ENCODE peak calls at places on chromosomes 7 and 10, in six cellular contexts. One of them, this sample, is unnamed.

GRCh38 chr10:61175331-61175730 is 231.3 kb upstream of the RHOBTB1 start:
- DNase-seq in aorta: no peak
- DNase-seq in kidney epithelial cell: no peak
- DNase-seq in uterus: no peak
- DNase-seq in AG09309: peak
- DNase-seq in mucosa of descending colon: no peak
- DNase-seq in this sample: peak

GRCh38 chr10:13684252-13684791 is 97.6 kb downstream of the PRPF18 start:
- DNase-seq in aorta: peak
- DNase-seq in kidney epithelial cell: no peak
- DNase-seq in uterus: peak
- DNase-seq in AG09309: no peak
- DNase-seq in mucosa of descending colon: peak
- DNase-seq in this sample: no peak

GRCh38 chr7:22477876-22478450 is 22.0 kb downstream of the STEAP1B start:
- DNase-seq in aorta: no peak
- DNase-seq in kidney epithelial cell: no peak
- DNase-seq in uterus: no peak
- DNase-seq in AG09309: no peak
- DNase-seq in mucosa of descending colon: no peak
- DNase-seq in this sample: no peak

GRCh38 chr7:139739863-139740597 is 37.8 kb downstream of the HIPK2 start:
- DNase-seq in aorta: no peak
- DNase-seq in kidney epithelial cell: no peak
- DNase-seq in uterus: no peak
- DNase-seq in AG09309: no peak
- DNase-seq in mucosa of descending colon: peak
- DNase-seq in this sample: no peak

GRCh38 chr10:79239275-79239779 is 107.9 kb upstream of the PPIF start:
- DNase-seq in aorta: peak
- DNase-seq in kidney epithelial cell: no peak
- DNase-seq in uterus: no peak
- DNase-seq in AG09309: no peak
- DNase-seq in mucosa of descending colon: no peak
- DNase-seq in this sample: no peak

GRCh38 chr10:68135922-68136718 is 26.8 kb downstream of the MYPN start:
- DNase-seq in aorta: no peak
- DNase-seq in kidney epithelial cell: no peak
- DNase-seq in uterus: no peak
- DNase-seq in AG09309: peak
- DNase-seq in mucosa of descending colon: no peak
- DNase-seq in this sample: peak

GRCh38 chr10:133059571-133059970 is 28.2 kb upstream of the ADGRA1 start:
- DNase-seq in aorta: no peak
- DNase-seq in kidney epithelial cell: no peak
- DNase-seq in uterus: no peak
- DNase-seq in AG09309: no peak
- DNase-seq in mucosa of descending colon: no peak
- DNase-seq in this sample: no peak

GRCh38 chr10:1369197-1369596 is 313.0 kb downstream of the WDR37 start:
- DNase-seq in aorta: no peak
- DNase-seq in kidney epithelial cell: no peak
- DNase-seq in uterus: no peak
- DNase-seq in AG09309: no peak
- DNase-seq in mucosa of descending colon: no peak
- DNase-seq in this sample: no peak

GRCh38 chr10:48469516-48470020 is 135.3 kb downstream of the ARHGAP22 start:
- DNase-seq in aorta: no peak
- DNase-seq in kidney epithelial cell: no peak
- DNase-seq in uterus: peak
- DNase-seq in AG09309: no peak
- DNase-seq in mucosa of descending colon: no peak
- DNase-seq in this sample: no peak

GRCh38 chr10:87803328-87803727 is 14.7 kb downstream of the ATAD1 start:
- DNase-seq in aorta: no peak
- DNase-seq in kidney epithelial cell: no peak
- DNase-seq in uterus: no peak
- DNase-seq in AG09309: no peak
- DNase-seq in mucosa of descending colon: no peak
- DNase-seq in this sample: no peak

GRCh38 chr7:147833549-147833948 is 757.0 kb upstream of the C7orf33 start:
- DNase-seq in aorta: no peak
- DNase-seq in kidney epithelial cell: no peak
- DNase-seq in uterus: no peak
- DNase-seq in AG09309: no peak
- DNase-seq in mucosa of descending colon: no peak
- DNase-seq in this sample: no peak

GRCh38 chr7:32103361-32103760 is 33.2 kb upstream of the PDE1C start:
- DNase-seq in aorta: no peak
- DNase-seq in kidney epithelial cell: no peak
- DNase-seq in uterus: no peak
- DNase-seq in AG09309: no peak
- DNase-seq in mucosa of descending colon: no peak
- DNase-seq in this sample: no peak

GRCh38 chr10:23505797-23506465 is 67.1 kb downstream of the OTUD1 start:
- DNase-seq in aorta: no peak
- DNase-seq in kidney epithelial cell: no peak
- DNase-seq in uterus: no peak
- DNase-seq in AG09309: no peak
- DNase-seq in mucosa of descending colon: no peak
- DNase-seq in this sample: no peak

GRCh38 chr7:1610013-1610677 is 40.3 kb upstream of the PSMG3 start:
- DNase-seq in aorta: peak
- DNase-seq in kidney epithelial cell: no peak
- DNase-seq in uterus: no peak
- DNase-seq in AG09309: no peak
- DNase-seq in mucosa of descending colon: no peak
- DNase-seq in this sample: no peak

GRCh38 chr10:114498413-114499111 is 94.3 kb upstream of the AFAP1L2 start:
- DNase-seq in aorta: no peak
- DNase-seq in kidney epithelial cell: no peak
- DNase-seq in uterus: no peak
- DNase-seq in AG09309: no peak
- DNase-seq in mucosa of descending colon: no peak
- DNase-seq in this sample: no peak

GRCh38 chr7:85479918-85480658 is 293.2 kb upstream of the SEMA3D start:
- DNase-seq in aorta: no peak
- DNase-seq in kidney epithelial cell: no peak
- DNase-seq in uterus: no peak
- DNase-seq in AG09309: peak
- DNase-seq in mucosa of descending colon: no peak
- DNase-seq in this sample: peak

GRCh38 chr7:156827587-156828203 is 65.3 kb downstream of the LMBR1 start:
- DNase-seq in aorta: no peak
- DNase-seq in kidney epithelial cell: no peak
- DNase-seq in uterus: no peak
- DNase-seq in AG09309: no peak
- DNase-seq in mucosa of descending colon: no peak
- DNase-seq in this sample: peak

GRCh38 chr10:129662386-129662785 is 195.3 kb downstream of the MGMT start:
- DNase-seq in aorta: no peak
- DNase-seq in kidney epithelial cell: no peak
- DNase-seq in uterus: no peak
- DNase-seq in AG09309: no peak
- DNase-seq in mucosa of descending colon: no peak
- DNase-seq in this sample: no peak

GRCh38 chr7:51128545-51129466 is 187.8 kb downstream of the COBL start:
- DNase-seq in aorta: no peak
- DNase-seq in kidney epithelial cell: no peak
- DNase-seq in uterus: no peak
- DNase-seq in AG09309: no peak
- DNase-seq in mucosa of descending colon: no peak
- DNase-seq in this sample: no peak

GRCh38 chr7:157684596-157685429 is 348.0 kb downstream of the DNAJB6 start:
- DNase-seq in aorta: no peak
- DNase-seq in kidney epithelial cell: no peak
- DNase-seq in uterus: no peak
- DNase-seq in AG09309: no peak
- DNase-seq in mucosa of descending colon: no peak
- DNase-seq in this sample: no peak

DNA sequence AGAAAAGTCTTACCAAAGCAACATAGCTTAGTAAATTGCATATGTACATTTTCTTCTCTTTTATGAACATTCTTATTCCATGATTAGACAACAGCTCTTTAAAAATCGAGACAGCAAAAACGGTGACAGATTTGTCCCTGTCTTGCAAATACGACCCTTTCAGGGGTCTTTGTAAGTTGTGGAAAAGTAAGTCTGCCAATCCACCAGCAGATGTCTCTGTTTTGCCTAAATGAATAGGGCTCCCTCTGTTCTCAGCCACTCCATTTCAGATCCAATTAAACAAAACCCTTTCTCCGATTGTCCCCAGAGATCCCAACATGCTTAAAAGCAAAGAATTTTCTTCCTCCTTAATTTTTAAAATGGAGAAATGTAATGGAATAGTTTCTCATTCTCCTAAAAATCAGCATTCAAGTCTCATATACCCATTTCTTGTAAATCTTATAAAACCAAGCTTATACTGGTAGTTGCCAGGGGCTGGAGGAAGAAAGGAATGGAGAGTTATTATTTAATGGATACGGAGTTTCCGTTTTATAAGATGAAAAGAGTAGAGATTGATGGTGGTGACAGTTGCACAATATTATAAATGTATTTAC is 61.0 kb upstream of the NFE2L3 start:
- DNase-seq in aorta: no peak
- DNase-seq in kidney epithelial cell: peak
- DNase-seq in uterus: no peak
- DNase-seq in AG09309: peak
- DNase-seq in mucosa of descending colon: no peak
- DNase-seq in this sample: peak
- H3K4me3 ChIP-seq in aorta: no peak
- H3K4me3 ChIP-seq in kidney epithelial cell: no peak
- H3K4me3 ChIP-seq in uterus: no peak
- H3K4me3 ChIP-seq in AG09309: no peak
- H3K4me3 ChIP-seq in mucosa of descending colon: no peak
- H3K4me3 ChIP-seq in this sample: no peak

GRCh38 chr7:38830826-38831225 is 78.2 kb downstream of the VPS41 start:
- DNase-seq in aorta: no peak
- DNase-seq in kidney epithelial cell: no peak
- DNase-seq in uterus: no peak
- DNase-seq in AG09309: no peak
- DNase-seq in mucosa of descending colon: no peak
- DNase-seq in this sample: no peak
- H3K4me3 ChIP-seq in aorta: no peak
- H3K4me3 ChIP-seq in kidney epithelial cell: no peak
- H3K4me3 ChIP-seq in uterus: no peak
- H3K4me3 ChIP-seq in AG09309: no peak
- H3K4me3 ChIP-seq in mucosa of descending colon: no peak
- H3K4me3 ChIP-seq in this sample: no peak

GRCh38 chr7:132865766-132866531 is 215.9 kb downstream of the CHCHD3 start:
- DNase-seq in aorta: no peak
- DNase-seq in kidney epithelial cell: peak
- DNase-seq in uterus: no peak
- DNase-seq in AG09309: peak
- DNase-seq in mucosa of descending colon: no peak
- DNase-seq in this sample: peak
- H3K4me3 ChIP-seq in aorta: no peak
- H3K4me3 ChIP-seq in kidney epithelial cell: no peak
- H3K4me3 ChIP-seq in uterus: no peak
- H3K4me3 ChIP-seq in AG09309: no peak
- H3K4me3 ChIP-seq in mucosa of descending colon: no peak
- H3K4me3 ChIP-seq in this sample: no peak

GRCh38 chr7:73671317-73671651 is 3.7 kb downstream of the VPS37D start:
- DNase-seq in aorta: no peak
- DNase-seq in kidney epithelial cell: no peak
- DNase-seq in uterus: no peak
- DNase-seq in AG09309: no peak
- DNase-seq in mucosa of descending colon: no peak
- DNase-seq in this sample: no peak

GRCh38 chr7:73669858-73670385 is 2.3 kb downstream of the VPS37D start:
- DNase-seq in aorta: no peak
- DNase-seq in kidney epithelial cell: no peak
- DNase-seq in uterus: no peak
- DNase-seq in AG09309: no peak
- DNase-seq in mucosa of descending colon: no peak
- DNase-seq in this sample: no peak

GRCh38 chr7:73667344-73668102 is at the start of gene VPS37D:
- DNase-seq in aorta: peak
- DNase-seq in kidney epithelial cell: peak
- DNase-seq in uterus: peak
- DNase-seq in AG09309: peak
- DNase-seq in mucosa of descending colon: peak
- DNase-seq in this sample: peak

GRCh38 chr7:73668103-73668937 is 689 bp downstream of the VPS37D start:
- DNase-seq in aorta: no peak
- DNase-seq in kidney epithelial cell: no peak
- DNase-seq in uterus: no peak
- DNase-seq in AG09309: no peak
- DNase-seq in mucosa of descending colon: no peak
- DNase-seq in this sample: no peak

DNA sequence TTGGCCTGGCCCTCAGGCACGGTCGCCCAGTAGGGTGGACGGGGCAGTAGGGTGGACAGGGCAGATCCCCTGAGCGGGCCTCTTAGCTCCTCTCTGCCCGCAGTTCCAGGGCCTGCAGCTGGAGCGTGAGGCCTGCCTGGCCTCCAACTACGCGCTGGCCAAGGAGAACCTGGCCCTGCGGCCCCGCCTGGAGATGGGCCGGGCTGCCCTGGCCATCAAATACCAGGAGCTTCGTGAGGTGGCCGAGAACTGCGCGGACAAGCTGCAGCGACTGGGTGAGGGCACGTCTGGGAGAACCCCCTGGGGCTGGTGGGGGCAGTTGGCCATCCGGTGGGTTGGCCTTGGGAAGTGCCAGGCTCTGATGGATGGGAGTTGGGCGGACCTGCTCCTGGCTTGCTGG is 1.7 kb downstream of the VPS37D start:
- DNase-seq in aorta: no peak
- DNase-seq in kidney epithelial cell: no peak
- DNase-seq in uterus: no peak
- DNase-seq in AG09309: no peak
- DNase-seq in mucosa of descending colon: no peak
- DNase-seq in this sample: no peak
- H3K4me3 ChIP-seq in aorta: no peak
- H3K4me3 ChIP-seq in kidney epithelial cell: peak
- H3K4me3 ChIP-seq in uterus: no peak
- H3K4me3 ChIP-seq in AG09309: no peak
- H3K4me3 ChIP-seq in mucosa of descending colon: no peak
- H3K4me3 ChIP-seq in this sample: peak

DNA sequence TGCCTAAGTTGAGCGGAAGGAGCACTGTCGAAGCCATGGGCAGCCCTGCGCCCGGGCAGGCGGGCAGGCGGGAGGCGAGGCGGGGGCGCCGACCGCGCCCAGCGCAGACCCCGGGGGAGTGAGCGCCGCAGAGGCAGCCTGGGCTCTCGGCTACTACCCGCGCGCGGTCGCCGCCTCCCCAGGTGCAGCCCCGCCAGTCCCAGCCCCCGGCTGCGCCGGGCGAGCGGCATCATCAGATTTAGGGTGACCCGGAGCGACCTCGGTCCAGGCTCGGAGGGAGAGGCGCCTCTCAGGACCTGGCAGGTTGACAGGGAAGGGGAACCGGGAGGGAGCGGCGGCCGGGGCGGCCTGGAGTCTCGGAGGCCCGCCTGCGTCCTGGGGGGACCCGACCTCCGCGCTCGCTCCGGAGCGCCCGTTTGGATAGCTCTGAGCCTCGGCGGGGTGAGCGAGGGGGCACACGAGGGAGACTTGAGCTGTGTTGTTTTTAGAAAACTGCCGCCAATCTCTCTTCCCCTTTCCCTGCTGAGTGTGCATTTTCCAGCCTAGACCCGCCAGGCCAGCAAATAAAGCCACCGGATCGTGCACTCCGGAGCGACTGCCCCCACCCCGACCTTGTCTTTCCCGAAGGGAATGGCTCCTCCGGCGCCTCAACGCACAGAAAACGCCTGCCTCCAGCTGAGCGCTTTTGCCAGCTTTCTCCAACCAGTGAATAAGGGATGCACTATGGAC is 2.3 kb upstream of the NRP1 start:
- DNase-seq in aorta: peak
- DNase-seq in kidney epithelial cell: no peak
- DNase-seq in uterus: peak
- DNase-seq in AG09309: no peak
- DNase-seq in mucosa of descending colon: peak
- DNase-seq in this sample: no peak
- H3K4me3 ChIP-seq in aorta: peak
- H3K4me3 ChIP-seq in kidney epithelial cell: peak
- H3K4me3 ChIP-seq in uterus: peak
- H3K4me3 ChIP-seq in AG09309: peak
- H3K4me3 ChIP-seq in mucosa of descending colon: no peak
- H3K4me3 ChIP-seq in this sample: peak

This sample was measured in AG04449.